ENCODE peak calls at places on chromosomes 1 and 21, in nine cellular contexts. D, N, Z, U, C, A, J, X and B are unnamed samples.

GRCh38 chr1:232574867-232575523 is 54.9 kb downstream of the SIPA1L2 start:
- DNase-seq in U (no peak), D (no peak), N (no peak), J (peak), A (no peak), X (no peak), C (no peak), Z (no peak), B (no peak)

GRCh38 chr1:22920734-22921451 is 51.8 kb downstream of the LACTBL1 start:
- DNase-seq in J (no peak), Z (no peak), D (no peak), C (no peak), N (no peak), U (no peak), X (no peak), A (no peak), B (no peak)

GRCh38 chr1:39988618-39989343 is 33.8 kb downstream of the MFSD2A start:
- DNase-seq in D (no peak), N (no peak), Z (no peak), J (no peak), C (no peak), U (peak), X (no peak), A (no peak), B (no peak)

GRCh38 chr1:173960625-173961024 is 43.5 kb upstream of the SERPINC1 start:
- DNase-seq in X (no peak), Z (no peak), J (no peak), A (no peak), D (no peak), C (no peak), N (no peak), U (no peak), B (no peak)

GRCh38 chr1:117710710-117711109 is 104.9 kb downstream of the TENT5C start:
- DNase-seq in U (no peak), N (no peak), J (no peak), Z (no peak), C (no peak), X (peak), A (no peak), D (no peak), B (no peak)

GRCh38 chr21:38775733-38776132 is 30.0 kb upstream of the ETS2 start:
- DNase-seq in N (no peak), A (no peak), J (no peak), U (no peak), D (no peak), Z (no peak), C (no peak), X (no peak), B (no peak)

GRCh38 chr1:160647329-160647720 is 481 bp upstream of the SLAMF1 start:
- DNase-seq in C (no peak), Z (no peak), J (no peak), U (no peak), D (no peak), N (no peak), A (no peak), X (no peak), B (no peak)

GRCh38 chr1:116909511-116910378 is at the start of gene PTGFRN:
- DNase-seq in J (peak), D (peak), A (peak), U (peak), X (peak), Z (peak), C (peak), N (no peak), B (peak)

GRCh38 chr1:63405987-63406386 is 38.6 kb downstream of the ALG6 start:
- DNase-seq in X (no peak), C (no peak), A (no peak), D (no peak), Z (no peak), J (no peak), U (no peak), N (no peak), B (no peak)

GRCh38 chr1:38213720-38214367 is 167.3 kb upstream of the POU3F1 start:
- DNase-seq in N (no peak), Z (no peak), D (no peak), A (no peak), X (no peak), J (no peak), U (no peak), C (no peak), B (no peak)

GRCh38 chr1:218664385-218665170 is 319.4 kb downstream of the TGFB2 start:
- DNase-seq in Z (no peak), D (no peak), N (no peak), A (no peak), U (peak), C (no peak), J (no peak), X (no peak), B (no peak)

GRCh38 chr1:225962440-225962975 is 21.5 kb upstream of the LEFTY2 start:
- DNase-seq in J (no peak), A (peak), C (peak), D (peak), Z (no peak), U (no peak), N (no peak), X (peak), B (peak)

GRCh38 chr1:40341509-40342380 is 24.7 kb upstream of the COL9A2 start:
- DNase-seq in J (no peak), C (no peak), A (no peak), D (no peak), U (no peak), X (no peak), N (no peak), Z (no peak), B (no peak)

GRCh38 chr21:27190601-27191000 is 223.7 kb upstream of the ADAMTS5 start:
- DNase-seq in X (no peak), N (no peak), U (peak), Z (no peak), J (no peak), A (no peak), C (no peak), D (no peak), B (no peak)

GRCh38 chr1:32448773-32449456 is 16.0 kb upstream of the ZBTB8B start:
- DNase-seq in U (peak), N (no peak), C (no peak), J (no peak), A (no peak), D (no peak), X (peak), Z (no peak), B (no peak)

GRCh38 chr1:184958554-184959353 is 15.6 kb downstream of the NIBAN1 start:
- DNase-seq in X (no peak), Z (no peak), D (peak), J (no peak), N (no peak), C (no peak), U (no peak), A (no peak), B (no peak)

GRCh38 chr1:5514519-5515183 is 477.6 kb downstream of the NPHP4 start:
- DNase-seq in C (peak), U (peak), A (peak), J (peak), D (peak), X (peak), N (no peak), Z (peak), B (peak)

GRCh38 chr1:43274125-43274803 is 4.5 kb downstream of the TMEM125 start:
- DNase-seq in A (no peak), Z (peak), C (no peak), U (peak), J (peak), N (no peak), X (no peak), D (no peak), B (peak)

GRCh38 chr1:21638531-21639341 is 30.4 kb downstream of the RAP1GAP start:
- DNase-seq in U (peak), A (peak), N (no peak), D (no peak), Z (no peak), C (peak), J (peak), X (no peak), B (no peak)

GRCh38 chr1:1779691-1780597 is 1.7 kb upstream of the NADK start:
- DNase-seq in U (peak), X (peak), J (peak), Z (peak), C (peak), D (no peak), A (no peak), N (no peak), B (peak)

GRCh38 chr1:222921951-222922350 is 107.1 kb downstream of the DISP1 start:
- DNase-seq in C (no peak), X (no peak), Z (no peak), A (no peak), U (no peak), D (no peak), J (no peak), N (no peak), B (no peak)

GRCh38 chr1:244349103-244349531 is 102.6 kb downstream of the ADSS2 start:
- DNase-seq in C (peak), Z (no peak), N (peak), U (peak), J (peak), X (no peak), D (no peak), A (no peak), B (no peak)

GRCh38 chr1:117852846-117853555 is 76.4 kb downstream of the GDAP2 start:
- DNase-seq in N (no peak), J (no peak), U (no peak), Z (no peak), D (no peak), C (no peak), X (no peak), A (no peak), B (no peak)

GRCh38 chr1:62131093-62131725 is 63.4 kb upstream of the L1TD1 start:
- DNase-seq in C (no peak), U (peak), J (peak), N (peak), X (peak), A (peak), Z (no peak), D (no peak), B (peak)

GRCh38 chr1:108646661-108647269 is 14.1 kb downstream of the HENMT1 start:
- DNase-seq in N (peak), C (peak), U (peak), D (peak), Z (peak), J (peak), X (no peak), A (peak), B (peak)

GRCh38 chr1:174996474-174996873 is 3.3 kb upstream of the CACYBP start:
- DNase-seq in N (no peak), U (peak), J (no peak), D (no peak), C (no peak), Z (no peak), X (no peak), A (no peak), B (no peak)

GRCh38 chr1:20615946-20616345 is 17.3 kb upstream of the PINK1 start:
- DNase-seq in Z (no peak), C (no peak), N (no peak), U (no peak), X (no peak), D (no peak), J (no peak), A (no peak), B (no peak)

GRCh38 chr1:26281091-26281958 is 1.4 kb downstream of the SH3BGRL3 start:
- DNase-seq in N (no peak), X (peak), U (no peak), Z (peak), J (no peak), C (no peak), D (no peak), A (no peak), B (no peak)

GRCh38 chr1:176866011-176866410 is 298.5 kb downstream of the ASTN1 start:
- DNase-seq in A (no peak), X (no peak), N (no peak), D (no peak), J (peak), Z (no peak), U (peak), C (no peak), B (no peak)

GRCh38 chr1:8408151-8408839 is 90.4 kb downstream of the SLC45A1 start:
- DNase-seq in N (no peak), D (no peak), Z (peak), J (peak), C (peak), X (peak), U (peak), A (peak), B (no peak)
- H3K4me3 ChIP-seq in N (no peak), D (no peak), Z (no peak), J (no peak), C (no peak), X (no peak), U (no peak), A (no peak), B (no peak)

GRCh38 chr1:239421810-239422209 is 35.4 kb downstream of the CHRM3 start:
- DNase-seq in Z (no peak), N (no peak), X (no peak), J (no peak), C (no peak), U (peak), D (no peak), A (no peak), B (no peak)
- H3K4me3 ChIP-seq in Z (no peak), N (no peak), X (no peak), J (no peak), C (no peak), U (no peak), D (no peak), A (no peak), B (no peak)

GRCh38 chr1:115643219-115643618 is 1.4 kb downstream of the VANGL1 start:
- DNase-seq in J (no peak), U (no peak), A (no peak), D (no peak), Z (no peak), N (no peak), X (no peak), C (no peak), B (no peak)
- H3K4me3 ChIP-seq in J (peak), U (peak), A (no peak), D (no peak), Z (peak), N (peak), X (peak), C (peak), B (peak)

GRCh38 chr1:155167166-155168104 is 5.7 kb downstream of the KRTCAP2 start:
- DNase-seq in C (peak), X (peak), A (peak), N (peak), U (peak), J (peak), D (peak), Z (peak), B (peak)
- H3K4me3 ChIP-seq in C (peak), X (peak), A (no peak), N (no peak), U (no peak), J (no peak), D (no peak), Z (no peak), B (peak)